ENCODE peak calls at places on chromosome 5, in five cellular contexts. One of them, this sample, is unnamed.

GRCh38 chr5:108654042-108654441 is 93.7 kb upstream of the FER start:
- DNase-seq in glutamatergic neuron: no peak
- DNase-seq in Calu3: no peak
- DNase-seq in bronchial epithelial cell: peak
- DNase-seq in activated CD4-positive, alpha-beta T cell treated with anti-CD3 and anti-CD28 coated beads for 48 hours: no peak
- DNase-seq in this sample: no peak

GRCh38 chr5:118468085-118468484 is 520.3 kb downstream of the DTWD2 start:
- DNase-seq in activated CD4-positive, alpha-beta T cell treated with anti-CD3 and anti-CD28 coated beads for 48 hours: no peak
- DNase-seq in Calu3: no peak
- DNase-seq in glutamatergic neuron: no peak
- DNase-seq in bronchial epithelial cell: no peak
- DNase-seq in this sample: no peak

GRCh38 chr5:112862085-112862484 is 998 bp downstream of the SRP19 start:
- DNase-seq in activated CD4-positive, alpha-beta T cell treated with anti-CD3 and anti-CD28 coated beads for 48 hours: no peak
- DNase-seq in bronchial epithelial cell: no peak
- DNase-seq in Calu3: peak
- DNase-seq in glutamatergic neuron: no peak
- DNase-seq in this sample: no peak

GRCh38 chr5:103119067-103119764 is 722 bp downstream of the GIN1 start:
- DNase-seq in glutamatergic neuron: no peak
- DNase-seq in activated CD4-positive, alpha-beta T cell treated with anti-CD3 and anti-CD28 coated beads for 48 hours: no peak
- DNase-seq in Calu3: no peak
- DNase-seq in bronchial epithelial cell: peak
- DNase-seq in this sample: no peak

GRCh38 chr5:81334304-81335061 is 33.1 kb downstream of the ZCCHC9 start:
- DNase-seq in activated CD4-positive, alpha-beta T cell treated with anti-CD3 and anti-CD28 coated beads for 48 hours: no peak
- DNase-seq in Calu3: no peak
- DNase-seq in glutamatergic neuron: no peak
- DNase-seq in bronchial epithelial cell: no peak
- DNase-seq in this sample: no peak

GRCh38 chr5:135997936-135998335 is 30.9 kb upstream of the TGFBI start:
- DNase-seq in activated CD4-positive, alpha-beta T cell treated with anti-CD3 and anti-CD28 coated beads for 48 hours: no peak
- DNase-seq in glutamatergic neuron: no peak
- DNase-seq in bronchial epithelial cell: no peak
- DNase-seq in Calu3: no peak
- DNase-seq in this sample: no peak

GRCh38 chr5:102826629-102827028 is 71.5 kb downstream of the PAM start:
- DNase-seq in Calu3: no peak
- DNase-seq in activated CD4-positive, alpha-beta T cell treated with anti-CD3 and anti-CD28 coated beads for 48 hours: no peak
- DNase-seq in glutamatergic neuron: no peak
- DNase-seq in bronchial epithelial cell: peak
- DNase-seq in this sample: no peak

GRCh38 chr5:170000155-170000554 is 19.9 kb upstream of the INSYN2B start:
- DNase-seq in Calu3: no peak
- DNase-seq in glutamatergic neuron: no peak
- DNase-seq in activated CD4-positive, alpha-beta T cell treated with anti-CD3 and anti-CD28 coated beads for 48 hours: no peak
- DNase-seq in bronchial epithelial cell: no peak
- DNase-seq in this sample: no peak

This sample was measured in D721Med.